ENCODE peak calls at places on chromosomes 5 and 9, in ten cellular contexts. One of them, this sample, is unnamed.

GRCh38 chr5:127396490-127397155 is 106.0 kb downstream of the MEGF10 start:
- DNase-seq in CD8-positive, alpha-beta T cell: no peak
- DNase-seq in foreskin fibroblast: no peak
- DNase-seq in kidney epithelial cell: no peak
- DNase-seq in lower leg skin: no peak
- DNase-seq in fibroblast of lung: no peak
- DNase-seq in fibroblast of pulmonary artery: no peak
- DNase-seq in epithelial cell of esophagus: no peak
- DNase-seq in psoas muscle: no peak
- DNase-seq in choroid plexus epithelial cell: no peak
- DNase-seq in this sample: no peak

GRCh38 chr5:138459311-138459710 is 6.0 kb upstream of the EGR1 start:
- DNase-seq in epithelial cell of esophagus: no peak
- DNase-seq in kidney epithelial cell: no peak
- DNase-seq in CD8-positive, alpha-beta T cell: peak
- DNase-seq in choroid plexus epithelial cell: no peak
- DNase-seq in foreskin fibroblast: no peak
- DNase-seq in psoas muscle: peak
- DNase-seq in lower leg skin: no peak
- DNase-seq in fibroblast of lung: no peak
- DNase-seq in fibroblast of pulmonary artery: no peak
- DNase-seq in this sample: no peak

GRCh38 chr9:83015897-83016296 is 47.0 kb downstream of the RASEF start:
- DNase-seq in psoas muscle: no peak
- DNase-seq in CD8-positive, alpha-beta T cell: no peak
- DNase-seq in epithelial cell of esophagus: no peak
- DNase-seq in choroid plexus epithelial cell: no peak
- DNase-seq in fibroblast of pulmonary artery: no peak
- DNase-seq in fibroblast of lung: no peak
- DNase-seq in lower leg skin: no peak
- DNase-seq in kidney epithelial cell: no peak
- DNase-seq in foreskin fibroblast: no peak
- DNase-seq in this sample: no peak

GRCh38 chr9:38079410-38080105 is 10.5 kb upstream of the SHB start:
- DNase-seq in fibroblast of lung: peak
- DNase-seq in epithelial cell of esophagus: no peak
- DNase-seq in kidney epithelial cell: no peak
- DNase-seq in foreskin fibroblast: peak
- DNase-seq in choroid plexus epithelial cell: no peak
- DNase-seq in psoas muscle: peak
- DNase-seq in lower leg skin: peak
- DNase-seq in CD8-positive, alpha-beta T cell: no peak
- DNase-seq in fibroblast of pulmonary artery: peak
- DNase-seq in this sample: no peak

GRCh38 chr5:28281381-28281780 is 1243.0 kb upstream of the CDH9 start:
- DNase-seq in kidney epithelial cell: peak
- DNase-seq in fibroblast of lung: peak
- DNase-seq in epithelial cell of esophagus: peak
- DNase-seq in foreskin fibroblast: no peak
- DNase-seq in fibroblast of pulmonary artery: peak
- DNase-seq in choroid plexus epithelial cell: peak
- DNase-seq in CD8-positive, alpha-beta T cell: no peak
- DNase-seq in lower leg skin: no peak
- DNase-seq in psoas muscle: no peak
- DNase-seq in this sample: no peak

GRCh38 chr9:76629205-76629990 is 134.8 kb upstream of the PCA3 start:
- DNase-seq in choroid plexus epithelial cell: no peak
- DNase-seq in epithelial cell of esophagus: no peak
- DNase-seq in foreskin fibroblast: no peak
- DNase-seq in CD8-positive, alpha-beta T cell: no peak
- DNase-seq in kidney epithelial cell: no peak
- DNase-seq in lower leg skin: no peak
- DNase-seq in fibroblast of lung: peak
- DNase-seq in psoas muscle: no peak
- DNase-seq in fibroblast of pulmonary artery: no peak
- DNase-seq in this sample: no peak

GRCh38 chr5:142491260-142491659 is 166.4 kb upstream of the SPRY4 start:
- DNase-seq in kidney epithelial cell: no peak
- DNase-seq in fibroblast of lung: no peak
- DNase-seq in psoas muscle: no peak
- DNase-seq in CD8-positive, alpha-beta T cell: no peak
- DNase-seq in epithelial cell of esophagus: no peak
- DNase-seq in lower leg skin: no peak
- DNase-seq in fibroblast of pulmonary artery: no peak
- DNase-seq in foreskin fibroblast: no peak
- DNase-seq in choroid plexus epithelial cell: no peak
- DNase-seq in this sample: no peak

GRCh38 chr5:106408141-106408540 is 1262.6 kb downstream of the EFNA5 start:
- DNase-seq in CD8-positive, alpha-beta T cell: no peak
- DNase-seq in fibroblast of pulmonary artery: peak
- DNase-seq in foreskin fibroblast: no peak
- DNase-seq in fibroblast of lung: no peak
- DNase-seq in epithelial cell of esophagus: peak
- DNase-seq in psoas muscle: no peak
- DNase-seq in lower leg skin: no peak
- DNase-seq in choroid plexus epithelial cell: peak
- DNase-seq in kidney epithelial cell: no peak
- DNase-seq in this sample: no peak

GRCh38 chr5:23352437-23352836 is 155.0 kb upstream of the PRDM9 start:
- DNase-seq in fibroblast of lung: no peak
- DNase-seq in psoas muscle: no peak
- DNase-seq in fibroblast of pulmonary artery: peak
- DNase-seq in foreskin fibroblast: no peak
- DNase-seq in kidney epithelial cell: no peak
- DNase-seq in epithelial cell of esophagus: peak
- DNase-seq in choroid plexus epithelial cell: peak
- DNase-seq in CD8-positive, alpha-beta T cell: no peak
- DNase-seq in lower leg skin: no peak
- DNase-seq in this sample: peak

GRCh38 chr5:5575461-5575860 is 153.0 kb downstream of the ICE1 start:
- DNase-seq in fibroblast of pulmonary artery: no peak
- DNase-seq in foreskin fibroblast: no peak
- DNase-seq in epithelial cell of esophagus: no peak
- DNase-seq in choroid plexus epithelial cell: no peak
- DNase-seq in psoas muscle: no peak
- DNase-seq in kidney epithelial cell: no peak
- DNase-seq in lower leg skin: no peak
- DNase-seq in fibroblast of lung: no peak
- DNase-seq in CD8-positive, alpha-beta T cell: no peak
- DNase-seq in this sample: no peak

GRCh38 chr9:130688070-130688469 is 5.5 kb upstream of the EXOSC2 start:
- DNase-seq in lower leg skin: no peak
- DNase-seq in epithelial cell of esophagus: no peak
- DNase-seq in choroid plexus epithelial cell: no peak
- DNase-seq in fibroblast of pulmonary artery: no peak
- DNase-seq in kidney epithelial cell: no peak
- DNase-seq in fibroblast of lung: no peak
- DNase-seq in psoas muscle: no peak
- DNase-seq in CD8-positive, alpha-beta T cell: no peak
- DNase-seq in foreskin fibroblast: no peak
- DNase-seq in this sample: no peak

GRCh38 chr9:130689572-130689936 is 4.0 kb upstream of the EXOSC2 start:
- DNase-seq in epithelial cell of esophagus: no peak
- DNase-seq in kidney epithelial cell: no peak
- DNase-seq in fibroblast of pulmonary artery: no peak
- DNase-seq in foreskin fibroblast: no peak
- DNase-seq in lower leg skin: no peak
- DNase-seq in fibroblast of lung: no peak
- DNase-seq in choroid plexus epithelial cell: no peak
- DNase-seq in CD8-positive, alpha-beta T cell: no peak
- DNase-seq in psoas muscle: no peak
- DNase-seq in this sample: no peak

GRCh38 chr9:130687615-130688014 is 6.0 kb upstream of the EXOSC2 start:
- DNase-seq in psoas muscle: no peak
- DNase-seq in fibroblast of pulmonary artery: no peak
- DNase-seq in fibroblast of lung: no peak
- DNase-seq in lower leg skin: no peak
- DNase-seq in CD8-positive, alpha-beta T cell: no peak
- DNase-seq in foreskin fibroblast: no peak
- DNase-seq in choroid plexus epithelial cell: no peak
- DNase-seq in epithelial cell of esophagus: no peak
- DNase-seq in kidney epithelial cell: no peak
- DNase-seq in this sample: no peak

GRCh38 chr9:130692365-130692764 is 1.2 kb upstream of the EXOSC2 start:
- DNase-seq in lower leg skin: no peak
- DNase-seq in fibroblast of lung: peak
- DNase-seq in choroid plexus epithelial cell: peak
- DNase-seq in kidney epithelial cell: no peak
- DNase-seq in foreskin fibroblast: no peak
- DNase-seq in fibroblast of pulmonary artery: no peak
- DNase-seq in epithelial cell of esophagus: peak
- DNase-seq in CD8-positive, alpha-beta T cell: no peak
- DNase-seq in psoas muscle: peak
- DNase-seq in this sample: no peak

GRCh38 chr9:130689937-130690700 is 3.5 kb upstream of the EXOSC2 start:
- DNase-seq in lower leg skin: no peak
- DNase-seq in psoas muscle: no peak
- DNase-seq in kidney epithelial cell: no peak
- DNase-seq in fibroblast of lung: peak
- DNase-seq in fibroblast of pulmonary artery: peak
- DNase-seq in CD8-positive, alpha-beta T cell: no peak
- DNase-seq in epithelial cell of esophagus: peak
- DNase-seq in choroid plexus epithelial cell: peak
- DNase-seq in foreskin fibroblast: peak
- DNase-seq in this sample: peak
- H3K4me3 ChIP-seq in lower leg skin: no peak
- H3K4me3 ChIP-seq in psoas muscle: peak
- H3K4me3 ChIP-seq in kidney epithelial cell: no peak
- H3K4me3 ChIP-seq in fibroblast of lung: peak
- H3K4me3 ChIP-seq in fibroblast of pulmonary artery: peak
- H3K4me3 ChIP-seq in CD8-positive, alpha-beta T cell: no peak
- H3K4me3 ChIP-seq in epithelial cell of esophagus: peak
- H3K4me3 ChIP-seq in choroid plexus epithelial cell: peak
- H3K4me3 ChIP-seq in foreskin fibroblast: peak
- H3K4me3 ChIP-seq in this sample: peak

DNA sequence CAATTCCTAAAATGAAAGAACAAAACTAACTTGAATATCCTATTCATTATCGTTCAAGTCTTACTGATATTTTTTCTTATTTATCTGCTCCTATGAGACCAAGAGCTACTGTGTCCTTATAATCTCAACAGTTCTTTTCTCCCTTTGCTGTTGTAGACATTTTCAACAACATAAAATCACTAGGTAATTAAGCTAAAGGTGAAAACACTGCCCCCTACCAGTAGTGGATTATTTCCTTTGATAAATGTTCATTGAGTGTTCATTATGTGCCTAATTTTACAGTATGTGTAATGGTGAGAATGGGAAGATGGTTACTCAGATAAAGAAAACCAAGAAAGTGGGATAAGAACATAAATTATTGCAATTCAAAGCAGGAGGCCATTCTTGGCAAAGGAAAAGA is 41.4 kb upstream of the PAPPA start:
- DNase-seq in fibroblast of lung: peak
- DNase-seq in psoas muscle: no peak
- DNase-seq in kidney epithelial cell: no peak
- DNase-seq in foreskin fibroblast: no peak
- DNase-seq in lower leg skin: no peak
- DNase-seq in CD8-positive, alpha-beta T cell: no peak
- DNase-seq in fibroblast of pulmonary artery: peak
- DNase-seq in choroid plexus epithelial cell: peak
- DNase-seq in epithelial cell of esophagus: peak
- DNase-seq in this sample: no peak
- TF ChIP-seq CTCF in fibroblast of lung: no peak
- TF ChIP-seq CTCF in psoas muscle: peak
- TF ChIP-seq CTCF in kidney epithelial cell: peak
- TF ChIP-seq CTCF in foreskin fibroblast: peak
- TF ChIP-seq CTCF in lower leg skin: no peak
- TF ChIP-seq CTCF in CD8-positive, alpha-beta T cell: no peak
- TF ChIP-seq CTCF in fibroblast of pulmonary artery: peak
- TF ChIP-seq CTCF in choroid plexus epithelial cell: peak
- TF ChIP-seq CTCF in epithelial cell of esophagus: peak
- TF ChIP-seq CTCF in this sample: peak

GRCh38 chr9:14909631-14910177 is 524 bp downstream of the FREM1 start:
- DNase-seq in choroid plexus epithelial cell: no peak
- DNase-seq in fibroblast of pulmonary artery: no peak
- DNase-seq in foreskin fibroblast: no peak
- DNase-seq in psoas muscle: no peak
- DNase-seq in epithelial cell of esophagus: no peak
- DNase-seq in lower leg skin: no peak
- DNase-seq in fibroblast of lung: no peak
- DNase-seq in CD8-positive, alpha-beta T cell: no peak
- DNase-seq in kidney epithelial cell: no peak
- DNase-seq in this sample: no peak
- H3K4me3 ChIP-seq in choroid plexus epithelial cell: peak
- H3K4me3 ChIP-seq in fibroblast of pulmonary artery: no peak
- H3K4me3 ChIP-seq in foreskin fibroblast: no peak
- H3K4me3 ChIP-seq in psoas muscle: peak
- H3K4me3 ChIP-seq in epithelial cell of esophagus: no peak
- H3K4me3 ChIP-seq in lower leg skin: no peak
- H3K4me3 ChIP-seq in fibroblast of lung: peak
- H3K4me3 ChIP-seq in CD8-positive, alpha-beta T cell: no peak
- H3K4me3 ChIP-seq in kidney epithelial cell: peak
- H3K4me3 ChIP-seq in this sample: no peak

GRCh38 chr9:121990600-121991304 is 102.4 kb downstream of the TTLL11 start:
- DNase-seq in epithelial cell of esophagus: no peak
- DNase-seq in kidney epithelial cell: no peak
- DNase-seq in CD8-positive, alpha-beta T cell: no peak
- DNase-seq in foreskin fibroblast: no peak
- DNase-seq in choroid plexus epithelial cell: no peak
- DNase-seq in fibroblast of lung: no peak
- DNase-seq in fibroblast of pulmonary artery: no peak
- DNase-seq in lower leg skin: no peak
- DNase-seq in psoas muscle: no peak
- DNase-seq in this sample: no peak

GRCh38 chr9:121987312-121987711 is 105.8 kb downstream of the TTLL11 start:
- DNase-seq in fibroblast of pulmonary artery: no peak
- DNase-seq in epithelial cell of esophagus: no peak
- DNase-seq in foreskin fibroblast: no peak
- DNase-seq in kidney epithelial cell: no peak
- DNase-seq in psoas muscle: no peak
- DNase-seq in choroid plexus epithelial cell: no peak
- DNase-seq in fibroblast of lung: no peak
- DNase-seq in lower leg skin: no peak
- DNase-seq in CD8-positive, alpha-beta T cell: no peak
- DNase-seq in this sample: no peak

GRCh38 chr9:121985792-121986494 is 107.2 kb downstream of the TTLL11 start:
- DNase-seq in epithelial cell of esophagus: no peak
- DNase-seq in fibroblast of pulmonary artery: peak
- DNase-seq in lower leg skin: peak
- DNase-seq in fibroblast of lung: peak
- DNase-seq in foreskin fibroblast: peak
- DNase-seq in psoas muscle: peak
- DNase-seq in kidney epithelial cell: no peak
- DNase-seq in CD8-positive, alpha-beta T cell: no peak
- DNase-seq in choroid plexus epithelial cell: no peak
- DNase-seq in this sample: no peak

GRCh38 chr9:121991305-121991661 is 101.8 kb downstream of the TTLL11 start:
- DNase-seq in fibroblast of lung: no peak
- DNase-seq in choroid plexus epithelial cell: no peak
- DNase-seq in kidney epithelial cell: no peak
- DNase-seq in CD8-positive, alpha-beta T cell: no peak
- DNase-seq in fibroblast of pulmonary artery: no peak
- DNase-seq in epithelial cell of esophagus: no peak
- DNase-seq in psoas muscle: no peak
- DNase-seq in lower leg skin: no peak
- DNase-seq in foreskin fibroblast: no peak
- DNase-seq in this sample: no peak

DNA sequence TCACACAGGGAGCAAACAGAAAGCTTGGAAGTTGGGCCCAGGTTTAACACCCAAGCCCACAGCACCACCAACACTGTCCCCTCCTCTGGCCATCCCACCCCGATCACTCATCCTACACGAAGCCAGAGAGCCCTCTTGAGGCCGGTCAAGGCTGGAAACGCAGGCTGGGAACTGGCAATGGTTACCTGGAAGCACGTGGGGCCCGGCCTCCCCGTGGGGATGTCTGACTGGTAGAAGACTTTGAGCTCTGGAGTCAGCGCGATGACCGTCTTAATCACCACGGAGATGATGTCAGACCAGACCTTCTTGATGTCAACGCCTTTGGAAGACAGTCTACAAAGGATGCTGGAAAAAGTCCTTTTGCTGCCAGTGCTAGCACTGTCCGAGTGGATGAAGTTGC is 104.1 kb downstream of the TTLL11 start:
- DNase-seq in CD8-positive, alpha-beta T cell: no peak
- DNase-seq in foreskin fibroblast: no peak
- DNase-seq in choroid plexus epithelial cell: peak
- DNase-seq in lower leg skin: no peak
- DNase-seq in fibroblast of pulmonary artery: peak
- DNase-seq in fibroblast of lung: no peak
- DNase-seq in kidney epithelial cell: no peak
- DNase-seq in psoas muscle: no peak
- DNase-seq in epithelial cell of esophagus: peak
- DNase-seq in this sample: no peak
- TF ChIP-seq CTCF in CD8-positive, alpha-beta T cell: no peak
- TF ChIP-seq CTCF in foreskin fibroblast: peak
- TF ChIP-seq CTCF in choroid plexus epithelial cell: peak
- TF ChIP-seq CTCF in lower leg skin: no peak
- TF ChIP-seq CTCF in fibroblast of pulmonary artery: peak
- TF ChIP-seq CTCF in fibroblast of lung: no peak
- TF ChIP-seq CTCF in kidney epithelial cell: peak
- TF ChIP-seq CTCF in psoas muscle: no peak
- TF ChIP-seq CTCF in epithelial cell of esophagus: peak
- TF ChIP-seq CTCF in this sample: peak

This sample was measured in epithelial cell of proximal tubule.